ENCODE peak calls at places on chromosomes 13 and 19, in five cellular contexts. A, K, G, I and W are unnamed samples.

GRCh38 chr13:35016362-35017148 is 74.5 kb downstream of the NBEA start:
- DNase-seq in G (no peak), I (no peak), K (no peak), A (no peak), W (no peak)

GRCh38 chr19:1252221-1252817 is 3.9 kb downstream of the MIDN start:
- DNase-seq in G (peak), I (no peak), A (peak), K (peak), W (peak)

GRCh38 chr13:110233181-110233641 is 73.7 kb downstream of the COL4A1 start:
- DNase-seq in G (peak), K (no peak), A (no peak), I (no peak), W (no peak)

GRCh38 chr13:94431569-94431968 is 47.9 kb downstream of the DCT start:
- DNase-seq in A (no peak), I (peak), K (no peak), G (no peak), W (no peak)

GRCh38 chr13:48222358-48223015 is 10.5 kb upstream of the ITM2B start:
- DNase-seq in A (no peak), I (no peak), G (peak), K (no peak), W (no peak)

GRCh38 chr19:55909801-55910200 is 22.3 kb downstream of the NLRP13 start:
- DNase-seq in A (no peak), K (no peak), I (no peak), G (no peak), W (no peak)

GRCh38 chr13:111906816-111907215 is 160.1 kb upstream of the SOX1 start:
- DNase-seq in I (no peak), G (no peak), K (no peak), A (peak), W (no peak)

GRCh38 chr13:110916671-110917142 is 1.8 kb upstream of the ANKRD10 start:
- DNase-seq in K (no peak), G (peak), A (no peak), I (peak), W (no peak)

GRCh38 chr19:1935484-1936208 is 5.3 kb upstream of the CSNK1G2 start:
- DNase-seq in I (no peak), K (no peak), G (peak), A (peak), W (no peak)